ENCODE peak calls at places on chromosome 14, in six cellular contexts. R, Q, H, G, F and P are unnamed samples.

GRCh38 chr14:63542231-63542999 is 762 bp downstream of the PPP2R5E start:
- DNase-seq in H (peak; percentile 36), F (no peak), R (no peak), G (peak; percentile 45), Q (peak; percentile 23), P (no peak)

GRCh38 chr14:96130854-96131253 is 73.8 kb upstream of the BDKRB2 start:
- DNase-seq in R (no peak), H (no peak), Q (no peak), F (no peak), G (no peak), P (peak; percentile 63)

GRCh38 chr14:100018054-100018453 is 47.2 kb upstream of the EVL start:
- DNase-seq in H (no peak), Q (no peak), R (no peak), F (no peak), G (no peak), P (no peak)

GRCh38 chr14:44898547-44898946 is 63.2 kb downstream of the KLHL28 start:
- DNase-seq in R (no peak), Q (no peak), F (no peak), H (no peak), G (no peak), P (peak; percentile 61)

GRCh38 chr14:73795466-73795865 is 56.2 kb upstream of the PTGR2 start:
- DNase-seq in H (no peak), Q (no peak), F (no peak), G (no peak), R (no peak), P (no peak)

GRCh38 chr14:24270537-24271133 is 762 bp downstream of the RABGGTA start:
- DNase-seq in F (peak; percentile 25), R (no peak), G (no peak), Q (no peak), H (no peak), P (no peak)

GRCh38 chr14:104361921-104362681 is 217.5 kb upstream of the C14orf180 start:
- DNase-seq in H (no peak), G (no peak), Q (no peak), R (no peak), F (peak; percentile 60), P (no peak)

GRCh38 chr14:59046746-59047145 is 141.7 kb upstream of the DAAM1 start:
- DNase-seq in R (no peak), Q (no peak), F (no peak), H (no peak), G (no peak), P (no peak)

GRCh38 chr14:70555890-70556289 is 21.1 kb upstream of the ADAM20 start:
- DNase-seq in Q (no peak), G (peak; percentile 26), R (peak; percentile 12), H (peak; percentile 50), F (no peak), P (peak; percentile 25)

GRCh38 chr14:55789442-55789841 is 209.4 kb downstream of the KTN1 start:
- DNase-seq in Q (no peak), G (no peak), R (no peak), F (no peak), H (no peak), P (peak; percentile 44)

GRCh38 chr14:69262516-69262915 is 2.6 kb downstream of the GALNT16 start:
- DNase-seq in G (no peak), H (no peak), Q (no peak), R (no peak), F (no peak), P (no peak)

GRCh38 chr14:104472536-104473243 is 106.9 kb upstream of the C14orf180 start:
- DNase-seq in Q (no peak), G (no peak), R (no peak), F (no peak), H (no peak), P (no peak)

GRCh38 chr14:35944847-35945246 is 118.7 kb downstream of the BRMS1L start:
- DNase-seq in R (no peak), F (no peak), Q (peak; percentile 24), G (peak; percentile 37), H (peak; percentile 65), P (no peak)

GRCh38 chr14:62694075-62694474 is 351.2 kb downstream of the KCNH5 start:
- DNase-seq in F (no peak), R (no peak), H (no peak), Q (no peak), G (no peak), P (peak; percentile 99)

GRCh38 chr14:85731198-85731597 is 201.3 kb downstream of the FLRT2 start:
- DNase-seq in Q (no peak), R (peak; percentile 58), F (no peak), H (no peak), G (no peak), P (peak; percentile 64)

GRCh38 chr14:37859177-37859576 is 263.7 kb downstream of the TTC6 start:
- DNase-seq in R (no peak), F (no peak), G (no peak), H (no peak), Q (no peak), P (no peak)

GRCh38 chr14:51473808-51474207 is 177.9 kb upstream of the FRMD6 start:
- DNase-seq in Q (no peak), H (no peak), G (no peak), R (no peak), F (no peak), P (peak; percentile 74)

GRCh38 chr14:51521764-51522163 is 129.9 kb upstream of the FRMD6 start:
- DNase-seq in G (no peak), H (no peak), R (no peak), Q (no peak), F (no peak), P (peak; percentile 91)

GRCh38 chr14:78491015-78491414 is 320.8 kb downstream of the NRXN3 start:
- DNase-seq in F (no peak), H (no peak), R (no peak), G (no peak), Q (no peak), P (no peak)

GRCh38 chr14:54891471-54892245 is 11.0 kb downstream of the GCH1 start:
- DNase-seq in G (no peak), H (no peak), F (no peak), Q (no peak), R (no peak), P (no peak)

GRCh38 chr14:28766505-28767238 is at the start of gene FOXG1:
- DNase-seq in R (no peak), Q (no peak), H (peak; percentile 64), G (no peak), F (no peak), P (no peak)

GRCh38 chr14:104387000-104387384 is 192.6 kb upstream of the C14orf180 start:
- DNase-seq in Q (no peak), R (no peak), F (no peak), H (no peak), G (no peak), P (no peak)

GRCh38 chr14:24840204-24840893 is 206.4 kb upstream of the GZMB start:
- DNase-seq in R (no peak), H (no peak), G (no peak), F (no peak), Q (no peak), P (no peak)

GRCh38 chr14:100904307-100905019 is 941 bp upstream of the RTL1 start:
- DNase-seq in Q (no peak), H (peak; percentile 75), R (no peak), G (peak; percentile 13), F (no peak), P (no peak)

GRCh38 chr14:23665302-23666016 is 29.3 kb downstream of the DHRS2 start:
- DNase-seq in Q (no peak), F (no peak), G (no peak), H (no peak), R (no peak), P (no peak)

GRCh38 chr14:81062816-81063215 is 107.4 kb downstream of the TSHR start:
- DNase-seq in H (peak; percentile 30), F (no peak), Q (peak; percentile 7), R (no peak), G (no peak), P (peak; percentile 0)